ENCODE peak calls at places on chromosome 17, in ten cellular contexts. C, U, Q, J, W, V, N, B, X and S are unnamed samples.

GRCh38 chr17:48910370-48910769 is 2.2 kb downstream of the UBE2Z start:
- DNase-seq in W (no peak), N (no peak), X (no peak), U (no peak), J (no peak), B (no peak), V (no peak), Q (no peak), C (no peak), S (no peak)

GRCh38 chr17:59527931-59528330 is 37.5 kb upstream of the DHX40 start:
- DNase-seq in B (no peak), Q (no peak), V (no peak), J (no peak), W (no peak), X (no peak), N (no peak), U (no peak), C (no peak), S (no peak)

GRCh38 chr17:49343273-49343672 is 18.8 kb downstream of the ZNF652 start:
- DNase-seq in C (no peak), X (peak; percentile 48), W (no peak), N (no peak), Q (peak; percentile 21), B (no peak), J (peak; percentile 32), U (peak; percentile 14), V (no peak), S (no peak)

GRCh38 chr17:69715656-69716055 is 301.2 kb downstream of the MAP2K6 start:
- DNase-seq in X (no peak), J (no peak), W (no peak), B (no peak), Q (no peak), N (no peak), U (no peak), V (no peak), C (no peak), S (no peak)

GRCh38 chr17:7014995-7015586 is 2.7 kb downstream of the RNASEK start:
- DNase-seq in W (no peak), C (no peak), V (peak; percentile 78), Q (peak; percentile 78), U (no peak), X (peak; percentile 48), J (peak; percentile 61), N (no peak), B (no peak), S (peak; percentile 64)

GRCh38 chr17:40079545-40079944 is 16.8 kb downstream of the THRA start:
- DNase-seq in N (no peak), V (no peak), W (no peak), U (no peak), Q (no peak), B (no peak), X (no peak), J (no peak), C (no peak), S (no peak)

GRCh38 chr17:49439673-49440571 is 25.2 kb upstream of the PHB1 start:
- DNase-seq in W (no peak), N (no peak), J (no peak), U (no peak), V (no peak), X (peak; percentile 17), B (no peak), C (no peak), Q (peak; percentile 28), S (no peak)

GRCh38 chr17:71107136-71107535 is 937.8 kb downstream of the KCNJ2 start:
- DNase-seq in N (no peak), Q (no peak), J (no peak), W (no peak), X (peak; percentile 55), B (no peak), U (no peak), V (no peak), C (no peak), S (no peak)

GRCh38 chr17:4333041-4333440 is 33.4 kb downstream of the UBE2G1 start:
- DNase-seq in W (no peak), V (no peak), J (no peak), X (no peak), N (no peak), C (no peak), U (no peak), B (no peak), Q (no peak), S (no peak)

GRCh38 chr17:17388657-17389496 is 85.7 kb downstream of the NT5M start:
- DNase-seq in Q (peak; percentile 58), W (no peak), B (no peak), J (no peak), X (no peak), C (no peak), N (no peak), V (no peak), U (no peak), S (no peak)

GRCh38 chr17:142876-143784 is 5.8 kb downstream of the SCGB1C2 start:
- DNase-seq in U (no peak), N (peak; percentile 0), B (no peak), Q (no peak), W (no peak), C (peak; percentile 16), J (no peak), X (no peak), V (no peak), S (no peak)

DNA sequence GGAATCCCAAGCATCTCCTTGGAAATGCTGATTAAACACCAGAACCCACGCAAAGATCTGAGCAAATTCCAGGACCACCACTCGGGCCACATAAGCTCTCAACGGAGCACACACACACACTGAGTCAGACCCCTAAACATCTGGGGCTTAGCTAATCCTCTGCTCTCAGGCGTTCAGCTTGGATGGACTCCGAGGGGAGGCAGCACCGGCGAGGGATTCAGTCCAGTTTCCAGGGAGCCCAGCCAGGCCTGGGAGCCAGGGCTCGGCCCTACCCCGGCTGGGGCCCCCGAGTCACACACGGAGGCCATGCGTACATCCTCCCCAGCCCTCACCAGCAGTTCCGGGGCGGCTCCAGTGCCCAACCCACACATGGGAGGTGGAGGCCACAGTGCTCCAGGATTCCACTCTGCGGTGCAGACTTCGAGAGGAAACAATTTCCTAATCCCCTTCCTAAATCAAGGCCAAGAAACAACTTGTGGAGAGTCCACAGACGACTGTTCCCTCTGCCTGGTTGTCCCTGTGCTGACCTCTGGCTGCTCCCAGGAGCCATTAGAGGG is 70.5 kb downstream of the GAS7 start:
- DNase-seq in J (peak; percentile 96), C (peak; percentile 94), N (no peak), U (no peak), Q (peak; percentile 77), V (no peak), W (peak; percentile 32), B (peak; percentile 93), X (peak; percentile 98), S (no peak)
- TF ChIP-seq CTCF in J (no peak), C (no peak), N (no peak), U (no peak), Q (no peak), V (no peak), W (no peak), B (no peak), X (no peak), S (no peak)

GRCh38 chr17:61947367-61948078 is 19.7 kb upstream of the INTS2 start:
- DNase-seq in J (no peak), W (no peak), N (no peak), Q (no peak), X (no peak), B (no peak), V (no peak), C (no peak), U (no peak), S (no peak)

GRCh38 chr17:61943117-61943516 is 15.3 kb upstream of the INTS2 start:
- DNase-seq in Q (no peak), U (no peak), B (no peak), W (no peak), V (no peak), J (no peak), C (no peak), N (no peak), X (no peak), S (no peak)

GRCh38 chr17:61946359-61946758 is 18.6 kb upstream of the INTS2 start:
- DNase-seq in C (no peak), B (no peak), J (no peak), N (no peak), Q (no peak), W (no peak), U (no peak), X (no peak), V (no peak), S (no peak)

GRCh38 chr17:61942085-61942484 is 14.3 kb upstream of the INTS2 start:
- DNase-seq in J (no peak), Q (no peak), C (no peak), U (no peak), V (no peak), W (no peak), N (no peak), B (no peak), X (no peak), S (no peak)
- TF ChIP-seq CTCF in J (no peak), Q (no peak), C (no peak), U (no peak), V (no peak), W (no peak), N (no peak), B (no peak), X (no peak), S (no peak)

DNA sequence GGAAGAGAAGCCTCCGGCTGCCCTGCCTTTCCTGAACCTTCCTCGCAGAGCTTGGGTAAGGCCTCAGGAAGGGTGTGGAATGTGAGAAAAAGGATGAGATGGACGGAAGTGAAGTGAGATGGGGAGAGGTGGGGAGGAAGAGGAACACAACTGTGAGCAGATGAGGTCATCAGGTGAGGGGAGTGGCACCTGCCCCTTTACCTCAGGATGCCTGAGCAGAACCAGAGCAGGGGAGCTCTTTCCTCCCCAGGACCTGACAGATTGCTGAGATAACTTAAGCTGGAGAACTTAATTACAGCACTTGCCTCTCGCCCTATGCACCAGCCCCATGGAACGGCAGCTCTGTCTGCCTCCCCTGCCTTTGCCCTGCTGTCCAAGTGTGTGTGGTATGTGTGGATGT is 29.8 kb downstream of the TMEM132E start:
- DNase-seq in N (no peak), W (no peak), B (no peak), V (no peak), X (no peak), J (no peak), U (no peak), C (no peak), Q (no peak), S (no peak)
- TF ChIP-seq CTCF in N (no peak), W (no peak), B (no peak), V (no peak), X (no peak), J (no peak), U (no peak), C (no peak), Q (no peak), S (no peak)

GRCh38 chr17:66038125-66038524 is 153.8 kb downstream of the CEP112 start:
- DNase-seq in V (no peak), N (no peak), J (no peak), W (no peak), C (no peak), X (no peak), B (no peak), U (no peak), Q (no peak), S (no peak)

GRCh38 chr17:66044083-66044482 is 147.8 kb downstream of the CEP112 start:
- DNase-seq in U (no peak), V (no peak), Q (no peak), N (no peak), J (no peak), C (no peak), X (no peak), W (no peak), B (no peak), S (no peak)

GRCh38 chr17:66043419-66043818 is 148.5 kb downstream of the CEP112 start:
- DNase-seq in W (no peak), Q (no peak), X (no peak), J (no peak), C (no peak), N (no peak), U (no peak), V (no peak), B (no peak), S (no peak)

GRCh38 chr17:66040402-66040801 is 151.5 kb downstream of the CEP112 start:
- DNase-seq in V (no peak), N (no peak), C (no peak), W (no peak), J (no peak), U (no peak), X (no peak), Q (no peak), B (no peak), S (no peak)
- TF ChIP-seq CTCF in V (no peak), N (peak; percentile 26), C (no peak), W (no peak), J (no peak), U (no peak), X (no peak), Q (no peak), B (no peak), S (no peak)